ENCODE peak calls at places on chromosomes 2 and 18, in six cellular contexts. S is hepatocyte; C is CD8-positive, alpha-beta memory T cell; I is heart left ventricle; X is left lung; M is adipocyte. L is an unnamed sample.

GRCh38 chr2:165044505-165045303 is 89.4 kb upstream of the SLC38A11 start:
- DNase-seq in S (no peak), C (no peak), I (no peak), X (no peak), M (no peak), L (peak; percentile 29)

GRCh38 chr2:11397046-11397445 is 52.6 kb upstream of the ROCK2 start:
- DNase-seq in S (no peak), C (no peak), I (peak; percentile 59), X (peak; percentile 78), M (no peak), L (no peak)

GRCh38 chr2:11571170-11571569 is 37.3 kb downstream of the GREB1 start:
- DNase-seq in S (no peak), C (no peak), I (no peak), X (peak; percentile 11), M (no peak), L (no peak)

GRCh38 chr2:140539506-140539905 is 1591.3 kb downstream of the LRP1B start:
- DNase-seq in S (no peak), C (no peak), I (no peak), X (no peak), M (peak; percentile 52), L (no peak)

GRCh38 chr2:109185338-109185737 is 56.3 kb downstream of the SH3RF3 start:
- DNase-seq in S (no peak), C (no peak), I (peak; percentile 64), X (no peak), M (peak; percentile 87), L (peak; percentile 41)

GRCh38 chr2:8872821-8873432 is 35.5 kb upstream of the KIDINS220 start:
- DNase-seq in S (peak; percentile 76), C (no peak), I (no peak), X (no peak), M (peak; percentile 83), L (peak; percentile 37)

GRCh38 chr2:28510184-28510583 is 14.3 kb downstream of the PLB1 start:
- DNase-seq in S (no peak), C (no peak), I (peak; percentile 38), X (no peak), M (no peak), L (no peak)

GRCh38 chr18:62571648-62572047 is 48.8 kb downstream of the ZCCHC2 start:
- DNase-seq in S (no peak), C (no peak), I (no peak), X (no peak), M (no peak), L (peak; percentile 20)

GRCh38 chr2:152513681-152514080 is 178.7 kb downstream of the FMNL2 start:
- DNase-seq in S (no peak), C (no peak), I (no peak), X (no peak), M (peak; percentile 40), L (peak; percentile 83)

GRCh38 chr2:48306409-48307284 is 223.3 kb upstream of the STON1 start:
- DNase-seq in S (no peak), C (no peak), I (no peak), X (no peak), M (peak; percentile 95), L (peak; percentile 48)

GRCh38 chr2:1621041-1621440 is 123.3 kb downstream of the PXDN start:
- DNase-seq in S (no peak), C (no peak), I (no peak), X (no peak), M (no peak), L (no peak)

GRCh38 chr2:135121016-135121657 is 69.0 kb downstream of the RAB3GAP1 start:
- DNase-seq in S (no peak), C (no peak), I (no peak), X (no peak), M (no peak), L (no peak)

GRCh38 chr18:77135339-77136075 is 2.9 kb upstream of the MBP start:
- DNase-seq in S (no peak), C (no peak), I (no peak), X (peak; percentile 26), M (no peak), L (no peak)

GRCh38 chr2:25347205-25347815 is 5.6 kb upstream of the DNMT3A start:
- DNase-seq in S (peak; percentile 52), C (no peak), I (no peak), X (no peak), M (peak; percentile 14), L (peak; percentile 57)

GRCh38 chr2:120432293-120432975 is 86.5 kb downstream of the INHBB start:
- DNase-seq in S (no peak), C (no peak), I (no peak), X (no peak), M (no peak), L (no peak)

GRCh38 chr2:13057671-13058070 is 340.9 kb downstream of the TRIB2 start:
- DNase-seq in S (no peak), C (no peak), I (no peak), X (no peak), M (no peak), L (no peak)

GRCh38 chr2:174033163-174033550 is 68.0 kb upstream of the SP3 start:
- DNase-seq in S (no peak), C (no peak), I (no peak), X (no peak), M (no peak), L (no peak)

GRCh38 chr18:79613186-79613931 is 66.2 kb upstream of the CTDP1 start:
- DNase-seq in S (no peak), C (no peak), I (no peak), X (peak; percentile 19), M (no peak), L (no peak)

GRCh38 chr2:33633295-33633694 is 34.2 kb upstream of the FAM98A start:
- DNase-seq in S (no peak), C (no peak), I (no peak), X (no peak), M (no peak), L (no peak)

GRCh38 chr2:222613715-222614331 is 42.1 kb downstream of the FARSB start:
- DNase-seq in S (peak; percentile 61), C (no peak), I (no peak), X (no peak), M (peak; percentile 80), L (peak; percentile 14)

GRCh38 chr2:233065954-233066470 is 5.9 kb downstream of the INPP5D start:
- DNase-seq in S (no peak), C (no peak), I (no peak), X (no peak), M (no peak), L (no peak)

GRCh38 chr2:68837861-68838341 is 33.3 kb downstream of the BMP10 start:
- DNase-seq in S (no peak), C (no peak), I (no peak), X (no peak), M (peak; percentile 14), L (peak; percentile 27)

GRCh38 chr2:85194780-85195480 is 61.7 kb downstream of the TCF7L1 start:
- DNase-seq in S (no peak), C (no peak), I (no peak), X (no peak), M (no peak), L (no peak)

GRCh38 chr18:39235118-39235719 is 1669.6 kb upstream of the CELF4 start:
- DNase-seq in S (no peak), C (no peak), I (no peak), X (no peak), M (no peak), L (no peak)

GRCh38 chr18:39244242-39244641 is 1678.6 kb upstream of the CELF4 start:
- DNase-seq in S (no peak), C (no peak), I (no peak), X (no peak), M (no peak), L (no peak)

GRCh38 chr18:39241534-39241933 is 1675.9 kb upstream of the CELF4 start:
- DNase-seq in S (no peak), C (no peak), I (no peak), X (no peak), M (no peak), L (no peak)

GRCh38 chr18:39238951-39239350 is 1673.4 kb upstream of the CELF4 start:
- DNase-seq in S (no peak), C (no peak), I (no peak), X (no peak), M (no peak), L (no peak)
- H3K36me3 ChIP-seq in S (no peaks in the 10 kb centered on the region), C (no peaks in the 10 kb centered on the region), I (no peaks in the 10 kb centered on the region), X (no peaks in the 10 kb centered on the region), M (no peaks in the 10 kb centered on the region), L (no peaks in the 10 kb centered on the region)

GRCh38 chr2:62858231-62858832 is 152.8 kb downstream of the EHBP1 start:
- DNase-seq in S (no peak), C (no peak), I (no peak), X (no peak), M (no peak), L (no peak)
- H3K36me3 ChIP-seq in S (no peaks in the 10 kb centered on the region), C (no peaks in the 10 kb centered on the region), I (no peaks in the 10 kb centered on the region), X (no peaks in the 10 kb centered on the region), M (peaks cover 67% of the 10 kb centered on the region), L (peaks cover 11% of the 10 kb centered on the region)

GRCh38 chr2:192165842-192166241 is 28.9 kb downstream of the TMEFF2 start:
- DNase-seq in S (no peak), C (no peak), I (no peak), X (no peak), M (no peak), L (no peak)
- H3K36me3 ChIP-seq in S (no peaks in the 10 kb centered on the region), C (no peaks in the 10 kb centered on the region), I (no peaks in the 10 kb centered on the region), X (no peaks in the 10 kb centered on the region), M (no peaks in the 10 kb centered on the region), L (no peaks in the 10 kb centered on the region)

GRCh38 chr2:74889159-74889558 is 55.2 kb downstream of the HK2 start:
- DNase-seq in S (no peak), C (no peak), I (no peak), X (no peak), M (no peak), L (no peak)
- H3K36me3 ChIP-seq in S (no peaks in the 10 kb centered on the region), C (no peaks in the 10 kb centered on the region), I (no peaks in the 10 kb centered on the region), X (no peaks in the 10 kb centered on the region), M (peaks cover 81% of the 10 kb centered on the region), L (peaks cover 31% of the 10 kb centered on the region)

L was measured in mammary epithelial cell.